ENCODE peak calls at places on chromosomes 1 and 21, in seven cellular contexts. L is K562, N is SK-N-SH, P is GM12878, A is HepG2, W is Panc1, H is H1. S is an unnamed sample.

GRCh38 chr1:112906155-112906698 is 49.8 kb downstream of the SLC16A1 start:
- DNase-seq in L (peak; percentile 35), N (no peak), P (no peak), A (no peak), W (no peak), H (no peak), S (no peak)

GRCh38 chr1:1162597-1163537 is 10.8 kb upstream of the TTLL10 start:
- DNase-seq in L (no peak), N (no peak), P (no peak), A (no peak), W (no peak), H (no peak), S (peak; percentile 83)

GRCh38 chr1:16163882-16164820 is 8.3 kb upstream of the EPHA2 start:
- DNase-seq in L (peak; percentile 92), N (no peak), P (no peak), A (peak; percentile 96), W (peak; percentile 96), H (no peak), S (no peak)

GRCh38 chr1:197076585-197076984 is 9.5 kb upstream of the F13B start:
- DNase-seq in L (no peak), N (no peak), P (no peak), A (no peak), W (no peak), H (no peak), S (no peak)

GRCh38 chr1:16048573-16049189 is 5.1 kb downstream of the CLCNKB start:
- DNase-seq in L (peak; percentile 95), N (peak; percentile 72), P (no peak), A (no peak), W (no peak), H (peak; percentile 75), S (no peak)

GRCh38 chr1:18962121-18962721 is 5.7 kb upstream of the IFFO2 start:
- DNase-seq in L (no peak), N (no peak), P (no peak), A (no peak), W (no peak), H (no peak), S (no peak)

GRCh38 chr1:44417351-44418021 is 12.4 kb downstream of the RNF220 start:
- DNase-seq in L (peak; percentile 14), N (peak; percentile 81), P (no peak), A (no peak), W (no peak), H (peak; percentile 76), S (no peak)

GRCh38 chr1:162248854-162249535 is 127.7 kb downstream of the SPATA46 start:
- DNase-seq in L (no peak), N (no peak), P (no peak), A (no peak), W (no peak), H (peak; percentile 27), S (no peak)

GRCh38 chr1:238991730-238992490 is 394.5 kb upstream of the CHRM3 start:
- DNase-seq in L (no peak), N (peak; percentile 4), P (no peak), A (no peak), W (no peak), H (no peak), S (no peak)

GRCh38 chr1:222817529-222817928 is 2.7 kb downstream of the DISP1 start:
- DNase-seq in L (no peak), N (peak; percentile 11), P (no peak), A (no peak), W (peak; percentile 96), H (no peak), S (peak; percentile 88)

GRCh38 chr1:183417691-183418491 is at the start of gene NMNAT2:
- DNase-seq in L (peak; percentile 3), N (peak; percentile 77), P (no peak), A (no peak), W (no peak), H (no peak), S (no peak)

GRCh38 chr1:21645550-21645949 is 23.6 kb downstream of the RAP1GAP start:
- DNase-seq in L (no peak), N (peak; percentile 56), P (no peak), A (no peak), W (no peak), H (no peak), S (no peak)

GRCh38 chr1:226688852-226689251 is 50.2 kb downstream of the ITPKB start:
- DNase-seq in L (no peak), N (no peak), P (no peak), A (no peak), W (no peak), H (no peak), S (no peak)

GRCh38 chr1:226692067-226692792 is 46.9 kb downstream of the ITPKB start:
- DNase-seq in L (no peak), N (no peak), P (no peak), A (no peak), W (no peak), H (no peak), S (no peak)

GRCh38 chr1:226692868-226693267 is 46.2 kb downstream of the ITPKB start:
- DNase-seq in L (no peak), N (no peak), P (no peak), A (no peak), W (no peak), H (no peak), S (no peak)

GRCh38 chr1:226690460-226690982 is 48.6 kb downstream of the ITPKB start:
- DNase-seq in L (no peak), N (peak; percentile 47), P (no peak), A (no peak), W (no peak), H (no peak), S (no peak)

DNA sequence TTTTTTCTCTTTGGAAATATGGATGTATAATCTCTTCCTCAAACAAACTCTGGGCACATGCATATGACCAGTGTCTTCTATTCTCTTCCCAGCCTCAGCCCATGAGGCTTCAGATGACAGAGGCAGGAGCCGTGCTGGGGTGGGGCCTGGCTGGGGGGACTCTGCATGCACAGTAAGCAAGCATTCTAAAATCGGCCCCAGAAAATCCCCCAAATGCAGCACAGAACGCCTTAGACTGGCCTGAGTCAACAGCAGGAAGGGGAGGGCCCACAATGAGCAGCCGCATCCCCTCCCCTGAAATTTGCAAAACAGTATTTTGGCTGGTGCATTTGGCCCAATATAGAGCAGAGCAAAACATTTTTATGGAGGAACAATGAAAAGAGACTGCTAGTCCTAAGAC is 47.8 kb downstream of the ITPKB start:
- DNase-seq in L (no peak), N (no peak), P (no peak), A (no peak), W (no peak), H (no peak), S (no peak)
- TF ChIP-seq SIN3A in L (no peak), N (no peak), P (no peak), A (no peak), W (no peak), H (no peak), S (no peak)

GRCh38 chr1:39255212-39255611 is 50.7 kb downstream of the MACF1 start:
- DNase-seq in L (no peak), N (no peak), P (no peak), A (no peak), W (no peak), H (no peak), S (no peak)
- TF ChIP-seq SIN3A in L (no peak), N (no peak), P (no peak), A (no peak), W (no peak), H (no peak), S (no peak)

GRCh38 chr21:25296239-25296638 is 311.0 kb downstream of the MRPL39 start:
- DNase-seq in L (no peak), N (no peak), P (no peak), A (no peak), W (no peak), H (no peak), S (no peak)

GRCh38 chr21:25300632-25301031 is 306.6 kb downstream of the MRPL39 start:
- DNase-seq in L (no peak), N (no peak), P (no peak), A (no peak), W (no peak), H (no peak), S (no peak)

GRCh38 chr21:25297117-25297516 is 310.2 kb downstream of the MRPL39 start:
- DNase-seq in L (no peak), N (no peak), P (no peak), A (no peak), W (no peak), H (no peak), S (no peak)

DNA sequence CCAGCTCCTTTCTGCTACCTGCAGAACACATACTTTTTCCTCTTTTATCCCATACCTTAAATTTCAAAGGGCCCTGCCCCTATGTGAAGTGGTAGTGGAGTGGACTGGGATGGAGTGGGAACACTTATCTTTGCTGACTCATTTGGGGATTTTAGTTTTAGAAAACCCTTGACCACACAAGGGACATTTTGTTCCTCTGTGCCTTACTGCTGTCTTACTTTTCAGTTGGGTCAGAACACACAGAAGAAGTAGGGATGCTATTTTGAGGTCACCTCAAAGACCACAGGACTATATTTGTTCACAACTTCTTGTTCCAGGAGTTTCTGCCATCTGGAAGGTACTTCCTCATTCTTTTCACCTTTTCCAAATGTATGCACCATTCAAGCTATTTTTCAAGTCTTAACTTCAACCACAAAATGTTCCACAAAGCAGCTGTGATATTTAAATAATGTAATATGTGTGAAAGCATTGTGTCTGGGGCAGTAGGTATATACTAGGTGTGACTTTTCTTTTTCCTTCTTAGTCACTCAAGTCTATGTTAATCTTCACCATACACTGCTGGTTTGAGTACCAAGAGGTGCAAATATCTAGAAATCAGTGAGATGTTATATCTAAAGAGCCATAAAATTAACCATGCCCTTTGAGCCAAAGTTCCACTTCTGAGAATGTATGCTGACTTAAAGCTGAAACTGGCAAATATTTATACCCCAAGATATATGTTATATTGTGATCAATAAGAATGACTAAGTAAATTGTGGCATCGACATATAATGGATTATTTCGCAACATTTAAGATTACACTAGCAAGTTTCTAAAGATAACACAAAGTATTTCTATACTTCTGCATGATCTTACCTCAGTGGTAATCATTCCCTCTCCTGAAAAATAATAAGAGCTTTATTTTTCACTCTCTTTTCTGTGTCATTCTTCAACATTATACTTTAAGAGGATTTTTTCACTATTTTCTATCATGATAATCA is 308.5 kb downstream of the MRPL39 start:
- DNase-seq in L (no peak), N (no peak), P (peak; percentile 93), A (no peak), W (no peak), H (no peak), S (no peak)
- TF ChIP-seq SIN3A in L (no peak), N (no peak), P (no peak), A (no peak), W (no peak), H (no peak), S (no peak)

DNA sequence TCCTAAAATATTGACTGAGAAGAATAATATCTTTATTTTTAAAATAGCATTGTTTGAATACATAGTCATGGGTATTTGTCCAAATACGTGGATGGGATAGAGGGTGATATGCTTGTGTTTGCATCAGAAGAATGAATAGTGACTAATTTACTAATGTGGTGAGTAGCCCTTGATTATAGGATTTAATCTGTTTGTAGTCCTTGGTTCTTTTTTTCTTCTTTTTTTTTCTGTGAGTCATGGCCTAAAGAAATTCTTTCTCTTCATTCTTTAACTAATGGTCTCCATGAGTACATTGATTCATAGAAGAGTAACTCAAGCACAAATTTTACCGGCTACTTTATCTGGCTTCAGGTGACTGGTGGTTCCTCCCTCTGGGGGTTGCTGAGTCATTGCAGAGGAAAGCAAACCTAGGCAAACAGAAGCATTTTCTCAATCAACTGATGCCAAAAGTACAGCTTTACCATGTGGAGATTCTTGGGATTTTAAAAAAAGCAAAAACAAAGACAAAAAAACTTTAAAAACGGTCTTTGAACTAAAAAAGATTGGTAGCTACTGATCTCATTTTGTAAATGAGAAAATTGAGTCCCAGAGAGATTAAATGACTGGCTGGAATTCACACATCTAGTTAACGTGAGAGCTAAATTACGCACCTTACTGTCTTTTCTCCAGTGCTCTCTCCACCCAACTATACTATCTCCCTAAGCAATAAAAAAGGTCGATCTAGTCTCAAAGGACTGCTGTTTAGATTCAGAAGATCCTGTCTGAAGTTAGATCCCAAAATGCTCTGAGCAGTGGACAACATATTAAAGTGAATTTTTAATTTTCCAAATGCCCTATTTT is 40.5 kb downstream of the AK5 start:
- DNase-seq in L (peak; percentile 68), N (no peak), P (no peak), A (peak; percentile 45), W (peak; percentile 82), H (peak; percentile 9), S (peak; percentile 51)
- TF ChIP-seq SIN3A in L (no peak), N (no peak), P (no peak), A (no peak), W (no peak), H (no peak), S (peak; percentile 21)

S was measured in HCT116.